ENCODE peak calls at places on chromosomes 4 and X, in four cellular contexts. One of them, this sample, is unnamed.

GRCh38 chr4:176189891-176190795 is 5.2 kb downstream of the SPATA4 start:
- DNase-seq in left ventricle myocardium inferior: no peak
- DNase-seq in aorta: no peak
- DNase-seq in neuronal stem cell: no peak
- DNase-seq in this sample: no peak

GRCh38 chr4:103720661-103721060 is 876 bp upstream of the TACR3 start:
- DNase-seq in left ventricle myocardium inferior: no peak
- DNase-seq in aorta: no peak
- DNase-seq in neuronal stem cell: no peak
- DNase-seq in this sample: no peak

GRCh38 chr4:112517067-112517588 is 1.1 kb upstream of the NEUROG2 start:
- DNase-seq in left ventricle myocardium inferior: no peak
- DNase-seq in aorta: no peak
- DNase-seq in neuronal stem cell: peak; percentile 56
- DNase-seq in this sample: no peak

GRCh38 chrX:134846042-134846441 is 144.7 kb upstream of the SMIM10 start:
- DNase-seq in left ventricle myocardium inferior: no peak
- DNase-seq in aorta: no peak
- DNase-seq in neuronal stem cell: no peak
- DNase-seq in this sample: no peak

GRCh38 chr4:104365618-104366017 is 129.1 kb downstream of the CXXC4 start:
- DNase-seq in left ventricle myocardium inferior: no peak
- DNase-seq in aorta: no peak
- DNase-seq in neuronal stem cell: no peak
- DNase-seq in this sample: no peak

GRCh38 chr4:5470318-5470889 is 238.0 kb downstream of the EVC2 start:
- DNase-seq in left ventricle myocardium inferior: no peak
- DNase-seq in aorta: no peak
- DNase-seq in neuronal stem cell: no peak
- DNase-seq in this sample: no peak

GRCh38 chr4:86496094-86497060 is 97.7 kb upstream of the PTPN13 start:
- DNase-seq in left ventricle myocardium inferior: no peak
- DNase-seq in aorta: no peak
- DNase-seq in neuronal stem cell: no peak
- DNase-seq in this sample: no peak

GRCh38 chr4:106444557-106444956 is 76.0 kb upstream of the GIMD1 start:
- DNase-seq in left ventricle myocardium inferior: no peak
- DNase-seq in aorta: no peak
- DNase-seq in neuronal stem cell: no peak
- DNase-seq in this sample: no peak

GRCh38 chr4:27176400-27176799 is 315.8 kb downstream of the STIM2 start:
- DNase-seq in left ventricle myocardium inferior: no peak
- DNase-seq in aorta: no peak
- DNase-seq in neuronal stem cell: peak; percentile 30
- DNase-seq in this sample: no peak

GRCh38 chrX:53684415-53685192 is 1.9 kb downstream of the HUWE1 start:
- DNase-seq in left ventricle myocardium inferior: no peak
- DNase-seq in aorta: no peak
- DNase-seq in neuronal stem cell: no peak
- DNase-seq in this sample: peak; percentile 92

GRCh38 chr4:182255421-182256190 is 12.4 kb downstream of the TENM3 start:
- DNase-seq in left ventricle myocardium inferior: no peak
- DNase-seq in aorta: no peak
- DNase-seq in neuronal stem cell: peak; percentile 59
- DNase-seq in this sample: no peak

GRCh38 chr4:182257503-182257902 is 14.3 kb downstream of the TENM3 start:
- DNase-seq in left ventricle myocardium inferior: no peak
- DNase-seq in aorta: no peak
- DNase-seq in neuronal stem cell: no peak
- DNase-seq in this sample: no peak

GRCh38 chr4:182261651-182262223 is 18.5 kb downstream of the TENM3 start:
- DNase-seq in left ventricle myocardium inferior: no peak
- DNase-seq in aorta: no peak
- DNase-seq in neuronal stem cell: no peak
- DNase-seq in this sample: no peak

GRCh38 chr4:182254381-182254780 is 11.2 kb downstream of the TENM3 start:
- DNase-seq in left ventricle myocardium inferior: no peak
- DNase-seq in aorta: no peak
- DNase-seq in neuronal stem cell: no peak
- DNase-seq in this sample: no peak

GRCh38 chr4:182258441-182259031 is 15.3 kb downstream of the TENM3 start:
- DNase-seq in left ventricle myocardium inferior: no peak
- DNase-seq in aorta: no peak
- DNase-seq in neuronal stem cell: no peak
- DNase-seq in this sample: no peak
- H3K4me3 ChIP-seq in left ventricle myocardium inferior: no peak overlapping the region
- H3K4me3 ChIP-seq in aorta: no peak overlapping the region
- H3K4me3 ChIP-seq in neuronal stem cell: no peak overlapping the region
- H3K4me3 ChIP-seq in this sample: no peak overlapping the region

DNA sequence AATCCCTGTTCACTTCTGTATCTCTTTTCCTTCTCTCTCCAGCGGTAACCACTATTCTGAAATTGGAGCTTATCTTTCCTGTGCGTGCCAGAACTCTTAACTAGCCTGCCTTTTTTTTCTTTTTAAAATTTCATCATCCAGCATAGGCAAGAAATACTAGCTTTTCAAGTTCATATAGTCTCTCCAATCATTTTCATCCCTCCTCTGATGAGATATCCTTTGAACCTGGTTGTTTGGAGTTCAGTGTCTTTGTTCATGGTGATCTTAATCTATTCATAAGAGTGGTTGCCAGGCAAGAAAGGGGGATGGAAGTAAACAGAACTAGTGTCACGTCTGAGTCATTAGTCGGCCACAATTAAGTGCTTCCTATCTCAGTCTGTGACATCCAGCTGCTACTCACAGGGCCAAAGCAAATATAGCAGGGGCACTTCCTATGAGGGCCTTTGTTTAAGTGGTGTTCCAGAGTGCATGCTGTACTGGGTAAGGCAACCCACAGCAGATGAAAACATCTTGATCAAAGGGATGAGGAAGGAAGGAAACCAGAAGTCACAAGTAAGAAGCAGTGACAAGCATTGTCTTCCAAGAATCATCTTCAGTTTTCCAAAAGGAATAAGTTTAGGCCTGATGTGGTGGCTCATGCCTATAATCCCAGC is 56.4 kb upstream of the XIAP start:
- DNase-seq in left ventricle myocardium inferior: no peak
- DNase-seq in aorta: no peak
- DNase-seq in neuronal stem cell: peak; percentile 0
- DNase-seq in this sample: no peak
- H3K27ac ChIP-seq in left ventricle myocardium inferior: peak overlapping the region; percentile 69
- H3K27ac ChIP-seq in aorta: no peak overlapping the region
- H3K27ac ChIP-seq in neuronal stem cell: no peak overlapping the region
- H3K27ac ChIP-seq in this sample: no peak overlapping the region

GRCh38 chr4:10101559-10102192 is 14.9 kb downstream of the WDR1 start:
- DNase-seq in left ventricle myocardium inferior: no peak
- DNase-seq in aorta: no peak
- DNase-seq in neuronal stem cell: no peak
- DNase-seq in this sample: no peak
- H3K4me1 ChIP-seq in left ventricle myocardium inferior: peaks cover 94% of the 10 kb centered on the region
- H3K4me1 ChIP-seq in aorta: peaks cover 3% of the 10 kb centered on the region
- H3K4me1 ChIP-seq in neuronal stem cell: peaks cover 53% of the 10 kb centered on the region
- H3K4me1 ChIP-seq in this sample: peaks cover 61% of the 10 kb centered on the region

DNA sequence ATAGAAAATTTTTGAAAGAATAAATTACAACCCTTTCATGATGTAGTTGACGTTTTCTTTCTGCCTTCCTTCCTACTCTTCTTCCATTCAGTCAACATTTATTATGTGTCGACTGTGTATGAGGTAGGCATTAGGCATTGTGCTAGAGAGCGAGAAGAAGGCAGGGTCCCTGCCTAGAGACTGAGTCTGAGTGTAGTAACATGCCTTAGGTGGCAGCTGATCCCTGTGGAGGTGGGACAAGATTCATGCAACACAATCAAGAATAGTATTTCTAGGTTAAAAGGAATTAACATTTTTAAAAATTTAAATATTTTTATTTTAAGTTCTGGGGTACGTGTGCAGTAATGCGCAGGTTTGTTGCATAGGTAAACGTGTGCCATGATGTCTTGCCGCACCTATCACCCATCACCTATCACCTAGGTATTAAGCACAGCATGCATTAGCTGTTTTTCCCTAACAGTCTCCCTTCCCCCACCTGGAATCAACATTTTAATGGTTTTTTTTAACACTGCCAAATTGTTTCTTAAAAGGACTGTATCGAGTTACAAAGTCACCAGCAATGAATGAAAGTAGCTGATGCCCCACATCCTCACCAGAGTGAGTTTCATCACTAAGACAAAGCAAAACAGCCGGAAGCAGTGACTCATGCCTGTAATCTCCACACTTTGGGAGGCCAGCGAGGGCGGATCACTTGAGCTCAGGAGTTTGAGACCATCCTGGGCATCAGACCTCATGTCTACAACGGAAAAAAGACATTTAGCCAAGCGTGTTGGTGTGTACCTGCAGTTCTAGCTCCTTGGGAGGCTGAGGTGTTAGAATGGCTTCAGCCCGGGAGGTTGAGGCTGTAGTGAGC is 84.0 kb downstream of the WWC2 start:
- DNase-seq in left ventricle myocardium inferior: no peak
- DNase-seq in aorta: peak; percentile 53
- DNase-seq in neuronal stem cell: peak; percentile 67
- DNase-seq in this sample: peak; percentile 51
- H3K4me3 ChIP-seq in left ventricle myocardium inferior: no peak overlapping the region
- H3K4me3 ChIP-seq in aorta: no peak overlapping the region
- H3K4me3 ChIP-seq in neuronal stem cell: no peak overlapping the region
- H3K4me3 ChIP-seq in this sample: no peak overlapping the region

DNA sequence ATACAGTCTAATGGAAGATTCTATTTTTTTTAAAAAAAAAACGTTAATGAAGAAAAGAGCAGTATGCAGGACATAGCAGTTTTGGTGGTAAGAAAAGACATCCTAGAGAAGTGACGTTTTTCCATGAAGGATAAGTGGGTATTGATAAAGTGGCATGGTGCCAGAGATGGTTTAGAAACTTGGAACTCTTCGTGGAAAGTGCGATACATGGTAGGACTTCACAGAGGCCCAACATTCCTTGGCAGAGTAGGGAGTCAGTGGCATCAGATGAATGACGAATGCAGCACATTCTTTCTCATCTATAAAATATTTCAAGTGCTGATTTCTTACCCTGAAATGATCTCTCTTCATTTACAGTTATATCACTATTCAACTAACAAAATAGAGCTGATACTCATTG is 298.7 kb downstream of the CCSER1 start:
- DNase-seq in left ventricle myocardium inferior: no peak
- DNase-seq in aorta: no peak
- DNase-seq in neuronal stem cell: no peak
- DNase-seq in this sample: no peak
- H3K27ac ChIP-seq in left ventricle myocardium inferior: no peak overlapping the region
- H3K27ac ChIP-seq in aorta: no peak overlapping the region
- H3K27ac ChIP-seq in neuronal stem cell: no peak overlapping the region
- H3K27ac ChIP-seq in this sample: no peak overlapping the region

GRCh38 chrX:48936429-48937064 is 17.7 kb upstream of the PIM2 start:
- DNase-seq in left ventricle myocardium inferior: no peak
- DNase-seq in aorta: peak; percentile 9
- DNase-seq in neuronal stem cell: no peak
- DNase-seq in this sample: no peak
- H3K4me1 ChIP-seq in left ventricle myocardium inferior: peaks cover 39% of the 10 kb centered on the region
- H3K4me1 ChIP-seq in aorta: no peaks in the 10 kb centered on the region
- H3K4me1 ChIP-seq in neuronal stem cell: peaks cover 3% of the 10 kb centered on the region
- H3K4me1 ChIP-seq in this sample: peaks cover 34% of the 10 kb centered on the region

This sample was measured in lower lobe of right lung.